ENCODE peak calls at places on chromosomes 5 and 9, in eight cellular contexts. T is heart left ventricle, W is Peyer's patch, R is GM12878, H is suprapubic skin, S is stomach, Y is sigmoid colon, C is body of pancreas. E is an unnamed sample.

GRCh38 chr9:83669067-83669466 is 38.7 kb downstream of the UBQLN1 start:
- DNase-seq in T (no peak), W (no peak), R (no peak), H (no peak), S (no peak), Y (no peak), C (no peak), E (no peak)

GRCh38 chr5:168694289-168694688 is 115.1 kb upstream of the PANK3 start:
- DNase-seq in T (no peak), W (no peak), R (no peak), H (no peak), S (no peak), Y (no peak), C (no peak), E (no peak)

GRCh38 chr5:15545082-15545481 is 45.1 kb downstream of the FBXL7 start:
- DNase-seq in T (no peak), W (no peak), R (no peak), H (no peak), S (no peak), Y (no peak), C (no peak), E (no peak)

GRCh38 chr9:134808393-134808792 is 72.2 kb upstream of the FCN2 start:
- DNase-seq in T (no peak), W (no peak), R (no peak), H (no peak), S (no peak), Y (no peak), C (no peak), E (no peak)

GRCh38 chr5:14908195-14908594 is 36.6 kb upstream of the ANKH start:
- DNase-seq in T (no peak), W (no peak), R (no peak), H (no peak), S (no peak), Y (no peak), C (no peak), E (no peak)

GRCh38 chr9:20622330-20623020 is at the start of gene MLLT3:
- DNase-seq in T (peak), W (peak), R (peak), H (peak), S (peak), Y (peak), C (peak), E (peak)

GRCh38 chr5:52497133-52497693 is 290.5 kb upstream of the ITGA1 start:
- DNase-seq in T (no peak), W (no peak), R (no peak), H (no peak), S (no peak), Y (no peak), C (no peak), E (no peak)

GRCh38 chr9:96169488-96169887 is 132.5 kb downstream of the HSD17B3 start:
- DNase-seq in T (no peak), W (peak), R (no peak), H (no peak), S (peak), Y (peak), C (no peak), E (no peak)

GRCh38 chr5:156522651-156523529 is 195.9 kb downstream of the SGCD start:
- DNase-seq in T (no peak), W (no peak), R (no peak), H (no peak), S (no peak), Y (no peak), C (no peak), E (no peak)

GRCh38 chr5:132417010-132417439 is 47.5 kb downstream of the SLC22A5 start:
- DNase-seq in T (peak), W (no peak), R (no peak), H (no peak), S (no peak), Y (peak), C (peak), E (no peak)

GRCh38 chr9:104177003-104177611 is 83.0 kb downstream of the SMC2 start:
- DNase-seq in T (no peak), W (no peak), R (no peak), H (no peak), S (no peak), Y (no peak), C (peak), E (no peak)

GRCh38 chr5:136004436-136004835 is 24.4 kb upstream of the TGFBI start:
- DNase-seq in T (no peak), W (no peak), R (no peak), H (no peak), S (no peak), Y (no peak), C (no peak), E (no peak)

GRCh38 chr5:102743900-102744299 is 11.2 kb upstream of the PAM start:
- DNase-seq in T (no peak), W (no peak), R (no peak), H (no peak), S (no peak), Y (no peak), C (no peak), E (no peak)

GRCh38 chr5:130514984-130515690 is 610.9 kb downstream of the CHSY3 start:
- DNase-seq in T (no peak), W (no peak), R (no peak), H (no peak), S (no peak), Y (no peak), C (no peak), E (no peak)

GRCh38 chr5:106086352-106086751 is 1584.4 kb downstream of the EFNA5 start:
- DNase-seq in T (no peak), W (no peak), R (no peak), H (no peak), S (no peak), Y (no peak), C (no peak), E (no peak)

GRCh38 chr5:11573140-11573800 is 331.0 kb downstream of the CTNND2 start:
- DNase-seq in T (no peak), W (no peak), R (no peak), H (no peak), S (no peak), Y (no peak), C (no peak), E (no peak)

GRCh38 chr9:94611638-94612068 is 18.0 kb upstream of the FBP2 start:
- DNase-seq in T (no peak), W (no peak), R (no peak), H (no peak), S (no peak), Y (no peak), C (peak), E (no peak)

GRCh38 chr5:72314571-72315172 is 5.4 kb downstream of the MRPS27 start:
- DNase-seq in T (peak), W (no peak), R (no peak), H (no peak), S (peak), Y (no peak), C (peak), E (no peak)

GRCh38 chr5:150190503-150190973 is 676 bp downstream of the SLC6A7 start:
- DNase-seq in T (no peak), W (no peak), R (no peak), H (no peak), S (no peak), Y (no peak), C (no peak), E (no peak)

GRCh38 chr9:137776306-137776995 is 101.1 kb upstream of the CACNA1B start:
- DNase-seq in T (no peak), W (no peak), R (no peak), H (no peak), S (no peak), Y (peak), C (no peak), E (no peak)

GRCh38 chr5:105695916-105696315 is 1974.8 kb downstream of the EFNA5 start:
- DNase-seq in T (no peak), W (no peak), R (no peak), H (no peak), S (no peak), Y (no peak), C (no peak), E (no peak)

GRCh38 chr9:137025120-137025966 is 2.7 kb downstream of the ABCA2 start:
- DNase-seq in T (no peak), W (peak), R (no peak), H (no peak), S (peak), Y (peak), C (peak), E (no peak)

GRCh38 chr5:50900952-50901510 is 234.6 kb downstream of the PARP8 start:
- DNase-seq in T (no peak), W (no peak), R (no peak), H (no peak), S (no peak), Y (no peak), C (no peak), E (no peak)

GRCh38 chr9:135501261-135502167 is 1.0 kb downstream of the MRPS2 start:
- DNase-seq in T (no peak), W (no peak), R (no peak), H (no peak), S (peak), Y (peak), C (peak), E (peak)

GRCh38 chr9:87875839-87876545 is 6.7 kb upstream of the SPATA31E1 start:
- DNase-seq in T (no peak), W (peak), R (no peak), H (no peak), S (no peak), Y (no peak), C (no peak), E (no peak)

GRCh38 chr5:7392401-7393024 is 3.4 kb upstream of the ADCY2 start:
- DNase-seq in T (no peak), W (no peak), R (no peak), H (no peak), S (no peak), Y (no peak), C (peak), E (no peak)

GRCh38 chr5:77129386-77129785 is 42.3 kb upstream of the ZBED3 start:
- DNase-seq in T (no peak), W (no peak), R (no peak), H (no peak), S (no peak), Y (no peak), C (peak), E (no peak)

GRCh38 chr9:113599647-113600476 is 136.3 kb downstream of the RGS3 start:
- DNase-seq in T (peak), W (no peak), R (no peak), H (no peak), S (no peak), Y (no peak), C (no peak), E (no peak)

GRCh38 chr5:154112255-154112654 is 73.5 kb downstream of the MFAP3 start:
- DNase-seq in T (no peak), W (no peak), R (no peak), H (no peak), S (no peak), Y (no peak), C (no peak), E (no peak)

GRCh38 chr5:15026011-15026481 is 154.5 kb upstream of the ANKH start:
- DNase-seq in T (no peak), W (no peak), R (no peak), H (no peak), S (no peak), Y (no peak), C (no peak), E (no peak)

GRCh38 chr5:3740546-3741371 is 145.1 kb downstream of the IRX1 start:
- DNase-seq in T (no peak), W (no peak), R (no peak), H (no peak), S (no peak), Y (no peak), C (no peak), E (no peak)

GRCh38 chr5:14871084-14871572 is 450 bp downstream of the ANKH start:
- DNase-seq in T (peak), W (peak), R (no peak), H (peak), S (no peak), Y (peak), C (peak), E (no peak)

GRCh38 chr5:59583810-59584562 is 309.5 kb downstream of the PDE4D start:
- DNase-seq in T (no peak), W (no peak), R (no peak), H (no peak), S (no peak), Y (peak), C (no peak), E (no peak)

GRCh38 chr5:78002690-78003089 is 226.6 kb upstream of the TBCA start:
- DNase-seq in T (no peak), W (no peak), R (no peak), H (no peak), S (no peak), Y (no peak), C (no peak), E (no peak)

GRCh38 chr5:137402436-137403187 is 96.5 kb downstream of the SPOCK1 start:
- DNase-seq in T (no peak), W (no peak), R (no peak), H (no peak), S (no peak), Y (no peak), C (no peak), E (no peak)

GRCh38 chr9:114769664-114770063 is 36.2 kb downstream of the TNFSF15 start:
- DNase-seq in T (no peak), W (no peak), R (no peak), H (no peak), S (no peak), Y (no peak), C (no peak), E (no peak)

GRCh38 chr5:80346055-80346454 is 26.3 kb downstream of the SPZ1 start:
- DNase-seq in T (no peak), W (peak), R (no peak), H (no peak), S (no peak), Y (no peak), C (peak), E (peak)

GRCh38 chr9:129412814-129413536 is 207.9 kb downstream of the C9orf50 start:
- DNase-seq in T (peak), W (peak), R (no peak), H (peak), S (peak), Y (peak), C (peak), E (no peak)
- TF ChIP-seq POLR2A in T (no peak), W (no peak), R (peak), H (no peak), S (no peak), Y (peak), C (no peak), E (no peak)

GRCh38 chr9:129802833-129803678 is at the start of gene TOR1B:
- DNase-seq in T (peak), W (peak), R (peak), H (peak), S (peak), Y (peak), C (peak), E (peak)
- TF ChIP-seq POLR2A in T (no peak), W (peak), R (peak), H (no peak), S (peak), Y (peak), C (peak), E (peak)

GRCh38 chr5:126516852-126517251 is 78.2 kb downstream of the ALDH7A1 start:
- DNase-seq in T (no peak), W (no peak), R (no peak), H (no peak), S (no peak), Y (no peak), C (no peak), E (no peak)
- TF ChIP-seq POLR2A in T (no peak), W (no peak), R (no peak), H (no peak), S (no peak), Y (no peak), C (no peak), E (no peak)

DNA sequence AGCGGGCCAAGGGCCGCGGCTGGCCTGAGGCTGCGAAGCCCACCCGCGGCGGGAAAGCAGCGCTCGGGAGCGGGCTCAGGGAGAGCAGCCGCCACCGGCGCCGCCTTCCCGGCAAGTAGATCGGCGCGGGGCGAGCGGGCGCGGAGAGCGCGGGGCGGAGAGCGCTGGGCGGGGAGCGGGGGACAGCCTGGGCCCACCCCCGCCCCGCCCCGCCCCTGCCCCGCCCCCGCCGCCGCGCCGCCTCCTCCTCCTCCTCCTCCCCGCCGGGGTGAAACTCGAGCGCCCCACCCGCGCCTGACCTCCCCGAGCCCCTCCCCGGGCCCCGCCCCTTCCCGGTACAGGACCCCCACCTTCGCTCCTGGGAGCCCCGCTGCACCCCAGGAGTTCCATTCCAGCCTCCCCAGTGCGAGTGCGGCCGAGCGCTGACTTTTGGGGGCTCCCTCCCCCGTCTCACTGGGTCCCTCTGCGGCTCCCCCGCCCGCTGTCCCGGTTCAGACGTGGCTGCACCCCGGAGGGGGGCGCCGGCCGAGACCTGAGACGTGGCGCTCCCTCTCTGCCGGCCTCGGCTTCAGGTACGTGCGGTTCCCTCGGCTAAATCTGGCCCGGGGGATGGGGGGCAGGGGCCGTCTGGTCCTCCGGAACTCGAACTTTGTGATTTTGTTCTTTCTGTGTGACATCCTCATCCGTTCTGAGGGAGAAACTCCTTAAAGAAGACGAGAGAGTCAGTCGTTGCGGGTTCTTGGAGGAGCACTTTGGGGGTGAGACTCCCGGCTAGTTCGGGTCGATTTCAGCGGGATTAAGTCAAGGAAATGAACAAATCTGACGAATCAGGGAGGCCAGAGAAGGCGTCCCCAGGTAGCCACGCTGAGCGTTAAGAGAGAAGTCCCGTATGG is at the start of gene SEMA5A:
- DNase-seq in T (peak), W (peak), R (no peak), H (peak), S (peak), Y (peak), C (peak), E (peak)
- TF ChIP-seq POLR2A in T (no peak), W (peak), R (no peak), H (no peak), S (no peak), Y (no peak), C (peak), E (peak)

DNA sequence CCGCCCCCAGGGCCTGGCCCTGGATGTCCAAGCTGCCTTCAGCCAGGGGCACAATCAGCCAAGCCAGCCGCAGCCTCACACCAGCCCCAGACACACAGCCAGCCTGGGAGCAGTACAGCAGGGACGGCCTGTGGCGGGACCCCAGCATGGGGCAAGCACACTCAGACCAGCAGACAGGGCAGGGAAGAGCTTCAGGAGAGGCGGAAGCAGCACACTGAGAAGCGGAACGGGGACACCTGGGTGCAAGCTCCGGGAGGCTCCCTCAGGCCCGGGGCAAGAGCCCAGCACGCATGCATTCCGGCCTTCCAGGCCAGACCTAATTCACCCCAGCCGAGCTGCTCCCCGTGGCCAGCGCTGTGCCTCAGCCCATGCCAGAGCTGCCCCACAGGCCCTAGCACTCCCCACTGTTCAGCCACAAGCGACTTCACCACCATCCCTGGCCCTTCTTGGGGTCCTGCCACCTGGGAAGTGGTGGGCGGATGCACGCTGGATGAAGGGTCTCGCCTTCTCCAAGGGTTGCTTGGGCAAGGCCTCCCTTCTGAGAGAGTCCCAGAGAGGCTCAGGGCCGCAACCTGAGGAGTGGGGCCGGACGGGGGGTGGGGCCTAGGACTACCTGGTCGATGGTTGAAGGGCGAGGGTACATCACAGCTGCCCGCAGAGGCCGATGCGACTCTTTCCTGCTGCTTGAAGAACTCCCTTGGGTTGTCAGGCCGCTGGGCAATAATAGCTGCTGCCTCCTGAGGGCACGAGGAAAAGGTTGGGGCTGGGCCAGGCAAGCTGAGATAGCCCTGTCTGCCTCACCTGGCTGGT is 13.4 kb downstream of the DBN1 start:
- DNase-seq in T (no peak), W (no peak), R (no peak), H (peak), S (no peak), Y (no peak), C (no peak), E (no peak)
- TF ChIP-seq POLR2A in T (no peak), W (no peak), R (no peak), H (no peak), S (no peak), Y (no peak), C (no peak), E (no peak)

GRCh38 chr5:1118738-1119137 is 6.9 kb upstream of the SLC12A7 start:
- DNase-seq in T (no peak), W (peak), R (no peak), H (no peak), S (peak), Y (peak), C (no peak), E (no peak)

GRCh38 chr5:1118231-1118698 is 6.4 kb upstream of the SLC12A7 start:
- DNase-seq in T (no peak), W (no peak), R (no peak), H (no peak), S (no peak), Y (no peak), C (no peak), E (no peak)

GRCh38 chr5:1120236-1120999 is 8.6 kb upstream of the SLC12A7 start:
- DNase-seq in T (no peak), W (no peak), R (no peak), H (no peak), S (no peak), Y (no peak), C (no peak), E (no peak)

GRCh38 chr5:1121101-1121500 is 9.2 kb upstream of the SLC12A7 start:
- DNase-seq in T (no peak), W (no peak), R (no peak), H (no peak), S (no peak), Y (no peak), C (no peak), E (no peak)

GRCh38 chr5:1119312-1119831 is 7.5 kb upstream of the SLC12A7 start:
- DNase-seq in T (no peak), W (peak), R (no peak), H (no peak), S (peak), Y (no peak), C (no peak), E (no peak)
- TF ChIP-seq POLR2A in T (no peak), W (peak), R (no peak), H (no peak), S (no peak), Y (no peak), C (peak), E (no peak)

GRCh38 chr5:69234457-69235268 is at the start of gene CDK7:
- DNase-seq in T (peak), W (peak), R (peak), H (peak), S (peak), Y (peak), C (peak), E (peak)
- TF ChIP-seq POLR2A in T (no peak), W (peak), R (peak), H (no peak), S (no peak), Y (no peak), C (no peak), E (peak)

GRCh38 chr5:123036391-123037103 is at the start of gene PPIC:
- DNase-seq in T (peak), W (peak), R (no peak), H (peak), S (peak), Y (peak), C (peak), E (peak)
- TF ChIP-seq POLR2A in T (no peak), W (peak), R (no peak), H (no peak), S (peak), Y (peak), C (peak), E (no peak)

E was measured in GM12892.